ENCODE peak calls at places on chromosomes 7 and 10, in four cellular contexts. Q is tibial nerve; J is activated naive CD4-positive, alpha-beta T cell; T is stimulated activated CD4-positive, alpha-beta T cell treated with anti-CD3 and anti-CD28 coated beads, Interleukin-4, amount 100 ng/mL, for 48 hours. F is an unnamed sample.

GRCh38 chr7:131638641-131639430 is 82.4 kb upstream of the PODXL start:
- DNase-seq in Q (no peak), T (no peak), J (no peak), F (no peak)

GRCh38 chr10:11175823-11176243 is 158.2 kb downstream of the CELF2 start:
- DNase-seq in Q (no peak), J (no peak), T (no peak), F (no peak)

GRCh38 chr7:1693991-1694524 is 24.0 kb downstream of the ELFN1 start:
- DNase-seq in T (no peak), Q (peak; percentile 8), J (no peak), F (peak; percentile 54)

GRCh38 chr10:77405771-77406241 is 231.8 kb downstream of the KCNMA1 start:
- DNase-seq in T (peak; percentile 5), Q (no peak), J (no peak), F (peak; percentile 74)

GRCh38 chr10:22500567-22501369 is 155.5 kb downstream of the SPAG6 start:
- DNase-seq in Q (no peak), J (no peak), T (no peak), F (no peak)

GRCh38 chr7:41700044-41700471 is 2.8 kb downstream of the INHBA start:
- DNase-seq in T (no peak), J (no peak), Q (no peak), F (no peak)

GRCh38 chr10:103525901-103526300 is 32.4 kb downstream of the NEURL1 start:
- DNase-seq in Q (no peak), T (no peak), J (no peak), F (no peak)

GRCh38 chr7:132865366-132865765 is 216.5 kb downstream of the CHCHD3 start:
- DNase-seq in Q (no peak), T (no peak), J (no peak), F (no peak)

GRCh38 chr7:129845972-129846327 is 106.8 kb downstream of the UBE2H start:
- DNase-seq in Q (no peak), T (no peak), J (no peak), F (no peak)

GRCh38 chr7:5420108-5420840 is 3.4 kb downstream of the TNRC18 start:
- DNase-seq in J (no peak), Q (no peak), T (no peak), F (no peak)

GRCh38 chr10:52566471-52567246 is 205.9 kb downstream of the MBL2 start:
- DNase-seq in T (no peak), Q (no peak), J (no peak), F (no peak)